ENCODE peak calls at places on chromosomes 13 and 19, in four cellular contexts. P is GM23248, B is DMS153, X is putamen. C is an unnamed sample.

GRCh38 chr19:55646889-55647731 is 902 bp upstream of the CCDC106 start:
- DNase-seq in P (peak), B (no peak), X (no peak), C (no peak)

GRCh38 chr19:29143183-29143582 is 69.8 kb downstream of the UQCRFS1 start:
- DNase-seq in P (no peak), B (no peak), X (no peak), C (no peak)

GRCh38 chr13:76522083-76522755 is 364.0 kb downstream of the KCTD12 start:
- DNase-seq in P (no peak), B (no peak), X (no peak), C (no peak)

GRCh38 chr13:76637651-76638111 is 248.5 kb downstream of the KCTD12 start:
- DNase-seq in P (peak), B (no peak), X (no peak), C (no peak)

GRCh38 chr19:20472854-20473253 is 92.7 kb downstream of the ZNF737 start:
- DNase-seq in P (peak), B (no peak), X (no peak), C (no peak)

GRCh38 chr19:47107201-47107952 is 6.2 kb downstream of the ZC3H4 start:
- DNase-seq in P (peak), B (no peak), X (peak), C (no peak)

GRCh38 chr19:6423499-6424189 is 967 bp downstream of the KHSRP start:
- DNase-seq in P (peak), B (no peak), X (no peak), C (no peak)

GRCh38 chr19:11530432-11530831 is 1.5 kb upstream of the ECSIT start:
- DNase-seq in P (peak), B (peak), X (peak), C (peak)

GRCh38 chr13:51628059-51628852 is 44.0 kb downstream of the WDFY2 start:
- DNase-seq in P (no peak), B (no peak), X (no peak), C (no peak)

GRCh38 chr19:38852231-38853044 is 2.7 kb upstream of the HNRNPL start:
- DNase-seq in P (peak), B (no peak), X (peak), C (peak)

GRCh38 chr13:40306817-40307216 is 359.6 kb downstream of the FOXO1 start:
- DNase-seq in P (peak), B (no peak), X (no peak), C (no peak)

GRCh38 chr13:85828094-85828684 is 29.0 kb upstream of the SLITRK6 start:
- DNase-seq in P (peak), B (no peak), X (peak), C (no peak)

GRCh38 chr19:4575978-4576933 is 16.8 kb upstream of the SEMA6B start:
- DNase-seq in P (peak), B (no peak), X (no peak), C (no peak)

GRCh38 chr13:27186295-27186694 is 14.7 kb upstream of the USP12 start:
- DNase-seq in P (no peak), B (no peak), X (no peak), C (no peak)

GRCh38 chr13:29438772-29439171 is 156.7 kb downstream of the SLC7A1 start:
- DNase-seq in P (peak), B (no peak), X (no peak), C (no peak)

GRCh38 chr19:40246292-40247073 is 20.0 kb upstream of the CCNP start:
- DNase-seq in P (no peak), B (no peak), X (no peak), C (no peak)

GRCh38 chr13:67735651-67736050 is 505.5 kb upstream of the PCDH9 start:
- DNase-seq in P (no peak), B (no peak), X (no peak), C (no peak)

GRCh38 chr13:88800505-88800904 is 1129.3 kb downstream of the SLITRK5 start:
- DNase-seq in P (no peak), B (peak), X (no peak), C (no peak)

GRCh38 chr19:45889210-45889885 is 3.4 kb upstream of the IRF2BP1 start:
- DNase-seq in P (no peak), B (no peak), X (no peak), C (no peak)

GRCh38 chr19:57314146-57314545 is 6.1 kb upstream of the ZNF543 start:
- DNase-seq in P (no peak), B (peak), X (no peak), C (no peak)

GRCh38 chr13:73168226-73168992 is 109.6 kb downstream of the KLF5 start:
- DNase-seq in P (peak), B (no peak), X (no peak), C (no peak)

GRCh38 chr13:25291691-25292090 is 4.4 kb upstream of the MTMR6 start:
- DNase-seq in P (no peak), B (no peak), X (no peak), C (no peak)

GRCh38 chr19:43518051-43518450 is 8.9 kb downstream of the ETHE1 start:
- DNase-seq in P (peak), B (no peak), X (no peak), C (no peak)

GRCh38 chr19:35120492-35120891 is 4.9 kb downstream of the FXYD3 start:
- DNase-seq in P (peak), B (peak), X (no peak), C (no peak)

GRCh38 chr19:58181902-58182576 is 822 bp upstream of the ZNF274 start:
- DNase-seq in P (peak), B (peak), X (no peak), C (peak)

C was measured in head of caudate nucleus.